ENCODE peak calls at places on chromosomes 12 and 14, in six cellular contexts. Z is A549, X is HepG2, N is K562, U is endothelial cell of umbilical vein, L is GM12878. E is an unnamed sample.

GRCh38 chr12:5407457-5407856 is 24.5 kb upstream of the NTF3 start:
- DNase-seq in Z (no peak), X (no peak), N (no peak), U (no peak), L (no peak), E (no peak)

GRCh38 chr12:99005601-99006000 is 360.5 kb downstream of the APAF1 start:
- DNase-seq in Z (no peak), X (no peak), N (no peak), U (no peak), L (no peak), E (no peak)

GRCh38 chr12:40226652-40227051 is 1.9 kb downstream of the LRRK2 start:
- DNase-seq in Z (peak), X (no peak), N (no peak), U (peak), L (no peak), E (peak)

GRCh38 chr12:49358548-49359141 is 8.6 kb upstream of the SPATS2 start:
- DNase-seq in Z (peak), X (peak), N (peak), U (peak), L (no peak), E (peak)

GRCh38 chr12:107458163-107458562 is 227.4 kb upstream of the PWP1 start:
- DNase-seq in Z (no peak), X (no peak), N (no peak), U (no peak), L (no peak), E (no peak)

GRCh38 chr12:18753481-18754117 is 15.7 kb downstream of the CAPZA3 start:
- DNase-seq in Z (no peak), X (no peak), N (no peak), U (no peak), L (no peak), E (no peak)

GRCh38 chr14:99246536-99247083 is 25.4 kb downstream of the BCL11B start:
- DNase-seq in Z (no peak), X (no peak), N (no peak), U (no peak), L (no peak), E (no peak)

GRCh38 chr12:69837191-69838085 is 12.4 kb downstream of the MYRFL start:
- DNase-seq in Z (no peak), X (peak), N (no peak), U (peak), L (no peak), E (peak)

GRCh38 chr12:108193922-108194321 is 64.8 kb downstream of the WSCD2 start:
- DNase-seq in Z (peak), X (peak), N (peak), U (peak), L (no peak), E (peak)

GRCh38 chr14:76810953-76811400 is 1.7 kb downstream of the ANGEL1 start:
- DNase-seq in Z (peak), X (peak), N (no peak), U (peak), L (no peak), E (peak)

GRCh38 chr14:32073537-32074189 is 3.4 kb upstream of the ARHGAP5 start:
- DNase-seq in Z (peak), X (peak), N (peak), U (peak), L (peak), E (peak)

GRCh38 chr12:58171914-58172313 is 230.5 kb downstream of the ATP23 start:
- DNase-seq in Z (no peak), X (no peak), N (no peak), U (peak), L (no peak), E (no peak)

GRCh38 chr14:60102389-60102788 is 10.7 kb downstream of the PCNX4 start:
- DNase-seq in Z (no peak), X (no peak), N (no peak), U (no peak), L (no peak), E (no peak)

GRCh38 chr12:49342914-49343731 is 3.6 kb upstream of the DNAJC22 start:
- DNase-seq in Z (peak), X (no peak), N (peak), U (no peak), L (no peak), E (no peak)

GRCh38 chr12:116595186-116595585 is 36.0 kb downstream of the MAP1LC3B2 start:
- DNase-seq in Z (no peak), X (no peak), N (no peak), U (no peak), L (no peak), E (no peak)

GRCh38 chr14:77761205-77761931 is 412 bp upstream of the SNW1 start:
- DNase-seq in Z (peak), X (peak), N (peak), U (no peak), L (peak), E (peak)

GRCh38 chr14:23487216-23487615 is 17.7 kb downstream of the NGDN start:
- DNase-seq in Z (no peak), X (no peak), N (no peak), U (no peak), L (no peak), E (no peak)

GRCh38 chr12:48811454-48812090 is 6.7 kb upstream of the CACNB3 start:
- DNase-seq in Z (no peak), X (no peak), N (no peak), U (no peak), L (no peak), E (no peak)

GRCh38 chr14:77018785-77019184 is 9.7 kb downstream of the IRF2BPL start:
- DNase-seq in Z (no peak), X (no peak), N (no peak), U (no peak), L (no peak), E (peak)

GRCh38 chr12:131604146-131604844 is 106.6 kb upstream of the SFSWAP start:
- DNase-seq in Z (no peak), X (no peak), N (no peak), U (no peak), L (no peak), E (peak)

GRCh38 chr14:38187475-38187874 is 20.2 kb upstream of the SSTR1 start:
- DNase-seq in Z (no peak), X (no peak), N (no peak), U (no peak), L (no peak), E (no peak)

GRCh38 chr12:77339610-77340009 is 274.2 kb upstream of the E2F7 start:
- DNase-seq in Z (no peak), X (no peak), N (no peak), U (no peak), L (no peak), E (no peak)

GRCh38 chr14:68513838-68514610 is 278.8 kb downstream of the ZFP36L1 start:
- DNase-seq in Z (no peak), X (no peak), N (no peak), U (no peak), L (peak), E (no peak)

GRCh38 chr14:68368850-68369249 is 424.0 kb downstream of the ZFP36L1 start:
- DNase-seq in Z (no peak), X (no peak), N (no peak), U (no peak), L (peak), E (no peak)

GRCh38 chr12:22443379-22444316 is 100.7 kb downstream of the C2CD5 start:
- DNase-seq in Z (peak), X (peak), N (peak), U (peak), L (peak), E (peak)

GRCh38 chr12:19194963-19195362 is 65.4 kb downstream of the PLEKHA5 start:
- DNase-seq in Z (no peak), X (no peak), N (no peak), U (no peak), L (no peak), E (no peak)

GRCh38 chr12:57591567-57592325 is 754 bp downstream of the PIP4K2C start:
- DNase-seq in Z (no peak), X (no peak), N (peak), U (no peak), L (no peak), E (peak)

GRCh38 chr12:62873116-62873825 is 61.7 kb downstream of the PPM1H start:
- DNase-seq in Z (no peak), X (no peak), N (no peak), U (no peak), L (no peak), E (no peak)

GRCh38 chr12:3160081-3160480 is 82.9 kb downstream of the TSPAN9 start:
- DNase-seq in Z (no peak), X (no peak), N (no peak), U (no peak), L (no peak), E (no peak)

GRCh38 chr14:105865904-105866840 is 339.8 kb downstream of the TMEM121 start:
- DNase-seq in Z (no peak), X (no peak), N (no peak), U (no peak), L (no peak), E (no peak)

GRCh38 chr12:7079826-7080125 is 12.5 kb downstream of the C1R start:
- DNase-seq in Z (peak), X (no peak), N (no peak), U (no peak), L (no peak), E (no peak)

GRCh38 chr14:64656986-64657385 is 47.2 kb upstream of the PLEKHG3 start:
- DNase-seq in Z (no peak), X (no peak), N (no peak), U (no peak), L (no peak), E (no peak)

GRCh38 chr12:67651380-67651695 is 2.8 kb downstream of the DYRK2 start:
- DNase-seq in Z (peak), X (peak), N (no peak), U (peak), L (no peak), E (peak)

GRCh38 chr12:11677752-11678151 is 28.3 kb downstream of the ETV6 start:
- DNase-seq in Z (no peak), X (no peak), N (no peak), U (no peak), L (no peak), E (no peak)

GRCh38 chr12:82034769-82035168 is 275.6 kb upstream of the PPFIA2 start:
- DNase-seq in Z (no peak), X (no peak), N (no peak), U (no peak), L (no peak), E (no peak)
- TF ChIP-seq MYC in Z (no peak), X (no peak), N (no peak), U (no peak), L (no peak), E (no peak)

GRCh38 chr14:73612339-73613045 is at the start of gene ACOT6:
- DNase-seq in Z (peak), X (peak), N (peak), U (peak), L (no peak), E (peak)
- TF ChIP-seq POLR2A in Z (peak), X (peak), N (no peak), U (no peak), L (peak), E (no peak)

GRCh38 chr14:74907744-74908143 is 15.3 kb downstream of the RPS6KL1 start:
- DNase-seq in Z (no peak), X (no peak), N (no peak), U (no peak), L (no peak), E (no peak)

GRCh38 chr14:74904623-74905503 is 18.2 kb downstream of the RPS6KL1 start:
- DNase-seq in Z (no peak), X (no peak), N (no peak), U (no peak), L (no peak), E (no peak)

GRCh38 chr14:74905595-74906142 is 17.4 kb downstream of the RPS6KL1 start:
- DNase-seq in Z (peak), X (peak), N (peak), U (peak), L (no peak), E (peak)

GRCh38 chr14:74908861-74909341 is 14.2 kb downstream of the RPS6KL1 start:
- DNase-seq in Z (no peak), X (no peak), N (peak), U (no peak), L (no peak), E (no peak)

DNA sequence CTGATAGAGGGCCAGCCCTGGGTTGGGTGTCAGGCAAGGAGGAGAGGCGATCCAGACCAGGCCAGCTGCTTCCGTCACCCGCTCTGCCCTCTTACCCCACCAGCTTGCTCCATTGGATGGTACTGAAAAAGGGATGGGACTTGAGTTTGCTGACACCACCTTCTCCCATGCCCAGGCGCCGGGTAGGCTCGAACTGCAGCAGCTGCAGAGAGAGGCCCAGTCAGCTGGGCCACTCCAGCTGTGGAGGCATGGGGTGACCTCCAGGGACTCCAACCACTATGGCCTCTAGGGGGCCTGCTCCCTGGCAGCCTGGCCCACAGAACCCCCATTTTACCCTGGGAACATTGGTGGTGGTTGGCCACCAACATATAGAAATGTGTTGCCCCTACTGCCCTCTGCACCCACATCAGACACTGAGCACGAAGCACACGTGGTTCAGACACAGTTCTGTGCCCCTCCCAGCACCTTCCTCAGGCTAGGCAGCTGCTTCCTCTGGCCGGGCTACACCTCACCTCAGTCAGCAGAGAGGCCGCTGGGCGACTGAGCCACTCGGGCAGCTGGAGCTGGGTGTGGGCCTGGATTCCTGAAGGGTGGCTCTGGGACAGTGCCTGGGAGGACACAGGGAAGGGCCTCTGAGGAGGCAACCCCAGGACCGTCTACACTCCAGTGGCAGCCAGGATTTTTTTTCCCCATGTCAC is 16.0 kb downstream of the RPS6KL1 start:
- DNase-seq in Z (no peak), X (no peak), N (no peak), U (no peak), L (no peak), E (no peak)
- TF ChIP-seq CTCF in Z (no peak), X (peak), N (peak), U (peak), L (peak), E (peak)

GRCh38 chr12:121453629-121454028 is 53.7 kb downstream of the RNF34 start:
- DNase-seq in Z (no peak), X (no peak), N (no peak), U (no peak), L (no peak), E (no peak)

GRCh38 chr12:121453022-121453360 is 53.1 kb downstream of the RNF34 start:
- DNase-seq in Z (no peak), X (no peak), N (no peak), U (no peak), L (no peak), E (no peak)

GRCh38 chr12:121456551-121456950 is 56.6 kb downstream of the RNF34 start:
- DNase-seq in Z (no peak), X (no peak), N (no peak), U (no peak), L (no peak), E (no peak)

GRCh38 chr12:121454921-121455320 is 55.0 kb downstream of the RNF34 start:
- DNase-seq in Z (no peak), X (no peak), N (no peak), U (no peak), L (no peak), E (no peak)

GRCh38 chr12:121455766-121456420 is 56.0 kb downstream of the RNF34 start:
- DNase-seq in Z (no peak), X (no peak), N (no peak), U (no peak), L (no peak), E (no peak)
- TF ChIP-seq MYC in Z (no peak), X (no peak), N (no peak), U (no peak), L (no peak), E (no peak)

GRCh38 chr12:52178984-52179383 is 12.8 kb downstream of the KRT80 start:
- DNase-seq in Z (no peak), X (no peak), N (no peak), U (no peak), L (no peak), E (no peak)
- TF ChIP-seq POLR2A in Z (no peak), X (no peak), N (no peak), U (no peak), L (no peak), E (no peak)

GRCh38 chr14:92542766-92543554 is 29.4 kb downstream of the RIN3 start:
- DNase-seq in Z (no peak), X (no peak), N (no peak), U (no peak), L (no peak), E (peak)
- TF ChIP-seq CTCF in Z (no peak), X (no peak), N (no peak), U (no peak), L (no peak), E (no peak)

DNA sequence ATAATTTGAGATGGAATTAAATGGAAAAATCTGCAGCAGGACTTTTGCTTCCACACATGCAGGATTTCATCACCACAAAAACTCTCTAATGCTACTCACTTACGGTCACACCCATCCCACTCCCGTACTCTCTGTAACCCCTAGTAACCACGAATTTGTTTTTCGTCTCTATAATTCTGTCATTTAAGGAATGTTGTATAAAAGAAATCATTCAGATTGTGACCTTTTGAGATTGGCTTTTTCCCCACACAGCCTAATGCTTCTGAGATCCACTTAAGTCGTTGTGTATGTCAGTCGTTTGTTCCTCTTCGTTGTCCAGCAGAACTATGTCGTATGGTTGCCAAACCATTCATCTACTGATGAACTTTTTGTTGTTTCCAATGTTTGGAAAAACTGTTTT is 19.8 kb upstream of the PZP start:
- DNase-seq in Z (no peak), X (no peak), N (no peak), U (no peak), L (no peak), E (no peak)
- TF ChIP-seq MYC in Z (no peak), X (no peak), N (no peak), U (no peak), L (no peak), E (no peak)

E was measured in NB4.